ENCODE peak calls at places on chromosomes 16 and 17, in seven cellular contexts. One of them, this sample, is unnamed.

GRCh38 chr17:42555122-42555622 is 2.4 kb downstream of the HSD17B1 start:
- DNase-seq in H9: no peak
- DNase-seq in AG08395: no peak
- DNase-seq in smooth muscle cell of the brain vasculature: no peak
- DNase-seq in OCI-M1: no peak
- DNase-seq in hepatocyte: no peak
- DNase-seq in activated CD4-positive, CD25-positive, alpha-beta regulatory T cell: no peak
- DNase-seq in this sample: no peak

GRCh38 chr17:17545031-17545820 is 46.3 kb downstream of the PEMT start:
- DNase-seq in H9: no peak
- DNase-seq in smooth muscle cell of the brain vasculature: no peak
- DNase-seq in activated CD4-positive, CD25-positive, alpha-beta regulatory T cell: no peak
- DNase-seq in OCI-M1: no peak
- DNase-seq in hepatocyte: no peak
- DNase-seq in AG08395: peak
- DNase-seq in this sample: no peak

GRCh38 chr16:85286066-85286712 is 173.9 kb upstream of the CIBAR2 start:
- DNase-seq in activated CD4-positive, CD25-positive, alpha-beta regulatory T cell: no peak
- DNase-seq in AG08395: peak
- DNase-seq in H9: no peak
- DNase-seq in OCI-M1: no peak
- DNase-seq in smooth muscle cell of the brain vasculature: no peak
- DNase-seq in hepatocyte: no peak
- DNase-seq in this sample: no peak

GRCh38 chr16:57590654-57591085 is 37.8 kb upstream of the ADGRG1 start:
- DNase-seq in OCI-M1: no peak
- DNase-seq in H9: no peak
- DNase-seq in smooth muscle cell of the brain vasculature: no peak
- DNase-seq in hepatocyte: peak
- DNase-seq in activated CD4-positive, CD25-positive, alpha-beta regulatory T cell: no peak
- DNase-seq in AG08395: peak
- DNase-seq in this sample: peak

GRCh38 chr16:57617604-57618111 is 10.8 kb upstream of the ADGRG1 start:
- DNase-seq in AG08395: no peak
- DNase-seq in hepatocyte: no peak
- DNase-seq in smooth muscle cell of the brain vasculature: no peak
- DNase-seq in activated CD4-positive, CD25-positive, alpha-beta regulatory T cell: no peak
- DNase-seq in OCI-M1: no peak
- DNase-seq in H9: peak
- DNase-seq in this sample: no peak

GRCh38 chr17:62696726-62697490 is 69.4 kb downstream of the MRC2 start:
- DNase-seq in activated CD4-positive, CD25-positive, alpha-beta regulatory T cell: no peak
- DNase-seq in H9: no peak
- DNase-seq in hepatocyte: no peak
- DNase-seq in smooth muscle cell of the brain vasculature: no peak
- DNase-seq in AG08395: no peak
- DNase-seq in OCI-M1: no peak
- DNase-seq in this sample: no peak

GRCh38 chr17:41914358-41914766 is 4.4 kb downstream of the ACLY start:
- DNase-seq in AG08395: no peak
- DNase-seq in OCI-M1: no peak
- DNase-seq in activated CD4-positive, CD25-positive, alpha-beta regulatory T cell: no peak
- DNase-seq in H9: no peak
- DNase-seq in hepatocyte: peak
- DNase-seq in smooth muscle cell of the brain vasculature: no peak
- DNase-seq in this sample: no peak

GRCh38 chr16:6081320-6081976 is 983.9 kb upstream of the EEF2KMT start:
- DNase-seq in H9: peak
- DNase-seq in OCI-M1: peak
- DNase-seq in hepatocyte: peak
- DNase-seq in activated CD4-positive, CD25-positive, alpha-beta regulatory T cell: no peak
- DNase-seq in AG08395: no peak
- DNase-seq in smooth muscle cell of the brain vasculature: no peak
- DNase-seq in this sample: peak

GRCh38 chr16:85372627-85373372 is 240.3 kb upstream of the GSE1 start:
- DNase-seq in hepatocyte: peak
- DNase-seq in OCI-M1: peak
- DNase-seq in H9: no peak
- DNase-seq in smooth muscle cell of the brain vasculature: no peak
- DNase-seq in AG08395: peak
- DNase-seq in activated CD4-positive, CD25-positive, alpha-beta regulatory T cell: no peak
- DNase-seq in this sample: peak

GRCh38 chr16:84356176-84356575 is 12.2 kb upstream of the ATP2C2 start:
- DNase-seq in smooth muscle cell of the brain vasculature: no peak
- DNase-seq in hepatocyte: no peak
- DNase-seq in AG08395: no peak
- DNase-seq in activated CD4-positive, CD25-positive, alpha-beta regulatory T cell: no peak
- DNase-seq in OCI-M1: no peak
- DNase-seq in H9: no peak
- DNase-seq in this sample: no peak

GRCh38 chr17:32020943-32021617 is 13.9 kb downstream of the LRRC37B start:
- DNase-seq in AG08395: no peak
- DNase-seq in hepatocyte: no peak
- DNase-seq in OCI-M1: no peak
- DNase-seq in activated CD4-positive, CD25-positive, alpha-beta regulatory T cell: no peak
- DNase-seq in smooth muscle cell of the brain vasculature: no peak
- DNase-seq in H9: no peak
- DNase-seq in this sample: no peak

GRCh38 chr17:3588104-3588503 is 21.1 kb downstream of the TRPV1 start:
- DNase-seq in AG08395: no peak
- DNase-seq in hepatocyte: no peak
- DNase-seq in activated CD4-positive, CD25-positive, alpha-beta regulatory T cell: no peak
- DNase-seq in H9: no peak
- DNase-seq in smooth muscle cell of the brain vasculature: no peak
- DNase-seq in OCI-M1: no peak
- DNase-seq in this sample: no peak

GRCh38 chr17:2911755-2912111 is 115.5 kb downstream of the RAP1GAP2 start:
- DNase-seq in hepatocyte: no peak
- DNase-seq in AG08395: no peak
- DNase-seq in smooth muscle cell of the brain vasculature: no peak
- DNase-seq in OCI-M1: no peak
- DNase-seq in H9: no peak
- DNase-seq in activated CD4-positive, CD25-positive, alpha-beta regulatory T cell: no peak
- DNase-seq in this sample: no peak

GRCh38 chr17:56597495-56597990 is 4.0 kb downstream of the NOG start:
- DNase-seq in activated CD4-positive, CD25-positive, alpha-beta regulatory T cell: no peak
- DNase-seq in AG08395: peak
- DNase-seq in smooth muscle cell of the brain vasculature: no peak
- DNase-seq in hepatocyte: peak
- DNase-seq in H9: peak
- DNase-seq in OCI-M1: no peak
- DNase-seq in this sample: no peak

GRCh38 chr16:1929105-1929504 is 10.9 kb upstream of the HS3ST6 start:
- DNase-seq in smooth muscle cell of the brain vasculature: no peak
- DNase-seq in H9: no peak
- DNase-seq in activated CD4-positive, CD25-positive, alpha-beta regulatory T cell: no peak
- DNase-seq in hepatocyte: no peak
- DNase-seq in AG08395: peak
- DNase-seq in OCI-M1: peak
- DNase-seq in this sample: no peak

GRCh38 chr16:48734220-48734619 is 124.2 kb upstream of the N4BP1 start:
- DNase-seq in H9: no peak
- DNase-seq in AG08395: no peak
- DNase-seq in hepatocyte: no peak
- DNase-seq in OCI-M1: no peak
- DNase-seq in smooth muscle cell of the brain vasculature: no peak
- DNase-seq in activated CD4-positive, CD25-positive, alpha-beta regulatory T cell: no peak
- DNase-seq in this sample: no peak

GRCh38 chr17:48335858-48336500 is 94.0 kb downstream of the SKAP1 start:
- DNase-seq in AG08395: peak
- DNase-seq in smooth muscle cell of the brain vasculature: peak
- DNase-seq in hepatocyte: peak
- DNase-seq in H9: no peak
- DNase-seq in activated CD4-positive, CD25-positive, alpha-beta regulatory T cell: no peak
- DNase-seq in OCI-M1: peak
- DNase-seq in this sample: peak

GRCh38 chr16:11972128-11972527 is 4.4 kb upstream of the SNX29 start:
- DNase-seq in H9: no peak
- DNase-seq in activated CD4-positive, CD25-positive, alpha-beta regulatory T cell: no peak
- DNase-seq in OCI-M1: no peak
- DNase-seq in hepatocyte: no peak
- DNase-seq in smooth muscle cell of the brain vasculature: no peak
- DNase-seq in AG08395: no peak
- DNase-seq in this sample: no peak

GRCh38 chr17:45016823-45017222 is 34.6 kb downstream of the DCAKD start:
- DNase-seq in H9: peak
- DNase-seq in smooth muscle cell of the brain vasculature: no peak
- DNase-seq in hepatocyte: no peak
- DNase-seq in AG08395: no peak
- DNase-seq in activated CD4-positive, CD25-positive, alpha-beta regulatory T cell: no peak
- DNase-seq in OCI-M1: peak
- DNase-seq in this sample: peak

GRCh38 chr17:14094676-14095075 is 25.4 kb downstream of the COX10 start:
- DNase-seq in AG08395: no peak
- DNase-seq in H9: no peak
- DNase-seq in OCI-M1: no peak
- DNase-seq in smooth muscle cell of the brain vasculature: no peak
- DNase-seq in activated CD4-positive, CD25-positive, alpha-beta regulatory T cell: no peak
- DNase-seq in hepatocyte: no peak
- DNase-seq in this sample: no peak

GRCh38 chr17:16287563-16288027 is 65.7 kb downstream of the CENPV start:
- DNase-seq in OCI-M1: peak
- DNase-seq in activated CD4-positive, CD25-positive, alpha-beta regulatory T cell: no peak
- DNase-seq in smooth muscle cell of the brain vasculature: peak
- DNase-seq in AG08395: peak
- DNase-seq in H9: no peak
- DNase-seq in hepatocyte: peak
- DNase-seq in this sample: peak

GRCh38 chr16:79810449-79811189 is 210.1 kb upstream of the MAF start:
- DNase-seq in hepatocyte: no peak
- DNase-seq in smooth muscle cell of the brain vasculature: no peak
- DNase-seq in OCI-M1: no peak
- DNase-seq in AG08395: no peak
- DNase-seq in H9: no peak
- DNase-seq in activated CD4-positive, CD25-positive, alpha-beta regulatory T cell: no peak
- DNase-seq in this sample: no peak

GRCh38 chr17:80845121-80845862 is 146.3 kb upstream of the CHMP6 start:
- DNase-seq in AG08395: no peak
- DNase-seq in smooth muscle cell of the brain vasculature: no peak
- DNase-seq in H9: no peak
- DNase-seq in activated CD4-positive, CD25-positive, alpha-beta regulatory T cell: no peak
- DNase-seq in OCI-M1: no peak
- DNase-seq in hepatocyte: no peak
- DNase-seq in this sample: no peak

GRCh38 chr16:89827383-89828198 is 684 bp upstream of the SPIRE2 start:
- DNase-seq in AG08395: peak
- DNase-seq in OCI-M1: peak
- DNase-seq in smooth muscle cell of the brain vasculature: no peak
- DNase-seq in activated CD4-positive, CD25-positive, alpha-beta regulatory T cell: no peak
- DNase-seq in hepatocyte: peak
- DNase-seq in H9: peak
- DNase-seq in this sample: no peak

GRCh38 chr16:46673320-46674013 is 15.5 kb downstream of the VPS35 start:
- DNase-seq in activated CD4-positive, CD25-positive, alpha-beta regulatory T cell: no peak
- DNase-seq in H9: peak
- DNase-seq in smooth muscle cell of the brain vasculature: no peak
- DNase-seq in AG08395: peak
- DNase-seq in hepatocyte: peak
- DNase-seq in OCI-M1: peak
- DNase-seq in this sample: peak

GRCh38 chr17:73007447-73007846 is 85.0 kb downstream of the SLC39A11 start:
- DNase-seq in AG08395: no peak
- DNase-seq in OCI-M1: no peak
- DNase-seq in H9: no peak
- DNase-seq in hepatocyte: no peak
- DNase-seq in smooth muscle cell of the brain vasculature: no peak
- DNase-seq in activated CD4-positive, CD25-positive, alpha-beta regulatory T cell: no peak
- DNase-seq in this sample: peak

GRCh38 chr17:81295678-81296381 is 723 bp upstream of the SLC38A10 start:
- DNase-seq in hepatocyte: peak
- DNase-seq in H9: peak
- DNase-seq in smooth muscle cell of the brain vasculature: no peak
- DNase-seq in OCI-M1: peak
- DNase-seq in AG08395: peak
- DNase-seq in activated CD4-positive, CD25-positive, alpha-beta regulatory T cell: peak
- DNase-seq in this sample: peak

GRCh38 chr17:76725580-76726230 is 701 bp downstream of the JMJD6 start:
- DNase-seq in hepatocyte: peak
- DNase-seq in H9: peak
- DNase-seq in AG08395: peak
- DNase-seq in activated CD4-positive, CD25-positive, alpha-beta regulatory T cell: peak
- DNase-seq in smooth muscle cell of the brain vasculature: no peak
- DNase-seq in OCI-M1: peak
- DNase-seq in this sample: peak

GRCh38 chr17:622356-622755 is 92.3 kb downstream of the VPS53 start:
- DNase-seq in hepatocyte: peak
- DNase-seq in OCI-M1: no peak
- DNase-seq in H9: no peak
- DNase-seq in smooth muscle cell of the brain vasculature: no peak
- DNase-seq in AG08395: no peak
- DNase-seq in activated CD4-positive, CD25-positive, alpha-beta regulatory T cell: no peak
- DNase-seq in this sample: no peak

GRCh38 chr17:11948791-11949190 is 48.5 kb downstream of the ZNF18 start:
- DNase-seq in OCI-M1: no peak
- DNase-seq in smooth muscle cell of the brain vasculature: no peak
- DNase-seq in AG08395: peak
- DNase-seq in activated CD4-positive, CD25-positive, alpha-beta regulatory T cell: no peak
- DNase-seq in H9: no peak
- DNase-seq in hepatocyte: peak
- DNase-seq in this sample: no peak

This sample was measured in MV-4-11.